ENCODE peak calls at places on chromosomes 5 and 9, in seven cellular contexts. G is osteocyte, O is prostate gland, M is fibroblast of lung, S is A549, T is AG10803, A is tibial artery. I is an unnamed sample.
A peak's percentile ranks its signal among the peaks of the same experiment; 100 is the strongest.

GRCh38 chr5:64518784-64519183 is 13.0 kb downstream of the RGS7BP start:
- DNase-seq in O (no peak), T (no peak), G (no peak), S (no peak), A (no peak), M (no peak), I (no peak)

GRCh38 chr9:127942152-127943010 is 4.7 kb upstream of the DPM2 start:
- DNase-seq in T (peak; percentile 68), O (peak; percentile 53), S (peak; percentile 76), A (peak; percentile 74), M (peak; percentile 75), G (no peak), I (peak; percentile 85)

GRCh38 chr5:34655354-34655991 is 655 bp upstream of the RAI14 start:
- DNase-seq in M (peak; percentile 77), T (peak; percentile 86), O (peak; percentile 70), A (peak; percentile 66), G (no peak), S (peak; percentile 74), I (no peak)

GRCh38 chr5:53792338-53792737 is 231.9 kb downstream of the NDUFS4 start:
- DNase-seq in G (no peak), M (no peak), O (no peak), S (no peak), A (no peak), T (no peak), I (no peak)

GRCh38 chr9:113184509-113184908 is 33.7 kb downstream of the SLC31A2 start:
- DNase-seq in S (no peak), O (no peak), M (no peak), T (peak; percentile 1), G (no peak), A (no peak), I (no peak)

GRCh38 chr9:110115341-110115820 is 92.6 kb downstream of the C9orf152 start:
- DNase-seq in S (no peak), T (peak; percentile 55), O (no peak), G (no peak), M (peak; percentile 86), A (no peak), I (peak; percentile 52)

GRCh38 chr5:67248703-67249589 is 52.3 kb upstream of the CD180 start:
- DNase-seq in T (peak; percentile 23), M (peak; percentile 63), G (no peak), S (no peak), O (peak; percentile 93), A (no peak), I (no peak)

GRCh38 chr5:133415506-133415905 is 196.8 kb downstream of the FSTL4 start:
- DNase-seq in M (no peak), S (no peak), T (no peak), O (no peak), G (no peak), A (no peak), I (no peak)

GRCh38 chr9:84419203-84419602 is 78.6 kb upstream of the SLC28A3 start:
- DNase-seq in O (no peak), G (no peak), M (no peak), A (no peak), S (no peak), T (no peak), I (no peak)

GRCh38 chr5:93150311-93151012 is 430.6 kb downstream of the NR2F1-AS1 start:
- DNase-seq in S (peak; percentile 3), G (no peak), M (no peak), T (no peak), A (no peak), O (no peak), I (no peak)

GRCh38 chr9:71740199-71740598 is 28.1 kb downstream of the CEMIP2 start:
- DNase-seq in A (no peak), M (no peak), G (no peak), S (peak; percentile 49), O (no peak), T (no peak), I (no peak)

GRCh38 chr5:453725-454481 is 10.9 kb downstream of the EXOC3 start:
- DNase-seq in G (no peak), O (no peak), M (no peak), S (no peak), T (no peak), A (peak; percentile 16), I (no peak)

GRCh38 chr5:134018154-134018985 is 13.6 kb upstream of the VDAC1 start:
- DNase-seq in T (no peak), O (no peak), G (no peak), A (no peak), S (peak; percentile 92), M (no peak), I (no peak)

GRCh38 chr9:133088146-133088750 is 26.5 kb downstream of the CEL start:
- DNase-seq in A (no peak), G (no peak), T (no peak), O (no peak), M (no peak), S (no peak), I (no peak)

GRCh38 chr9:132160802-132161742 is 786 bp upstream of the NTNG2 start:
- DNase-seq in G (no peak), A (peak; percentile 41), O (no peak), S (peak; percentile 68), M (peak; percentile 74), T (peak; percentile 68), I (peak; percentile 64)

GRCh38 chr5:163609910-163610309 is 104.5 kb downstream of the MAT2B start:
- DNase-seq in T (no peak), G (no peak), M (no peak), A (no peak), O (no peak), S (no peak), I (no peak)

GRCh38 chr9:130984476-130984875 is 24.5 kb upstream of the LAMC3 start:
- DNase-seq in T (no peak), O (no peak), M (no peak), A (no peak), G (no peak), S (no peak), I (no peak)

GRCh38 chr5:32458799-32459400 is 14.4 kb upstream of the ZFR start:
- DNase-seq in T (no peak), G (no peak), M (no peak), S (no peak), A (no peak), O (no peak), I (no peak)

GRCh38 chr5:143850050-143850713 is 38.2 kb downstream of the HMHB1 start:
- DNase-seq in O (no peak), A (no peak), M (no peak), S (peak; percentile 18), T (peak; percentile 42), G (no peak), I (no peak)

GRCh38 chr5:1385395-1386273 is 40.7 kb upstream of the CLPTM1L start:
- DNase-seq in S (peak; percentile 55), A (peak; percentile 80), O (peak; percentile 87), G (no peak), M (peak; percentile 38), T (peak; percentile 40), I (peak; percentile 89)

DNA sequence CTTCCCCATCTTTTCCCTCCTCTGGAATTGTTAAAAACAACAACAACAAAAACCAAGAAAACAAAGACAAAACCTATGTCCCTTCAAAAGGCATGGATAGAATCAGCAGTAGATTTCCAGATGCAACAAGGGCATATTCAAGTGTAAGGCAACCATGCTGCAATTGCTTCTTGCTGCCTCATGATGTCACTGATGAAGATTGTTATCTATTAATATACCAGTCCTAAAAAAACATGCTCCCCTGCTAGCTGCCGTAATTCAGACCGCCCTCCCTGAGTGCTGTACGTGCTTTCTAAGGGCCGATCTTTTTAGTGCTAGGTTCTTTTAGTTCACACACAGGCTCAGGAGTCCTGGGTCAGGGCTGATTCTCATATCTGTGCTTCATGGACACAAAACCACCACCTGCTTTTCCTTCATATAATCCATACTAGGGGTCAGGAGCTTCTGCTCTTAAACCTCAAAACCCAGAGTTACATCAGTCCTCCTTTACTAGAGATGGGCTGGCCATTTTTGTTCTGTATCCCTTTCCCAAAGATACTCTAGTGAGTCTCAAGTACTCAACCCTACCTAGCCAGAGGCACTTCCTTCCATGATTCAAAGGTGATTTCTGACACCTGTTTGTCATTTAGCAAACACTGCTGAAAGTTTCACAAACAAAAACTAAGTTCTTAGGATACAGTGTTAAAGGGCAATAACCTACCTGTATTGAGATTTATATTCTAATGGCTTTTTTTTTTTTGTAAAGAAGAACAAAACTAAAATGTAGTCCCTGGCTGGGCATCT is 82.1 kb downstream of the GIN1 start:
- DNase-seq in M (peak; percentile 10), S (no peak), T (no peak), A (no peak), O (no peak), G (no peak), I (no peak)
- TF ChIP-seq CTCF in M (no peak), S (no peak), T (no peak), A (no peak), O (no peak), G (no peak), I (no peak)

GRCh38 chr9:124766815-124767554 is 4.1 kb downstream of the NR6A1 start:
- DNase-seq in M (no peak), S (no peak), T (no peak), O (no peak), G (no peak), A (no peak), I (no peak)

GRCh38 chr9:124765439-124765835 is 5.7 kb downstream of the NR6A1 start:
- DNase-seq in T (no peak), G (no peak), S (no peak), O (no peak), M (no peak), A (no peak), I (no peak)

GRCh38 chr9:124766326-124766725 is 4.8 kb downstream of the NR6A1 start:
- DNase-seq in T (no peak), S (no peak), M (no peak), G (no peak), O (no peak), A (no peak), I (no peak)

GRCh38 chr9:124762633-124763032 is 8.5 kb downstream of the NR6A1 start:
- DNase-seq in T (no peak), A (no peak), G (no peak), M (no peak), O (no peak), S (no peak), I (no peak)

GRCh38 chr9:124764774-124765438 is 6.2 kb downstream of the NR6A1 start:
- DNase-seq in T (peak; percentile 31), M (peak; percentile 40), G (no peak), S (peak; percentile 53), O (no peak), A (no peak), I (no peak)
- TF ChIP-seq CTCF in T (peak; percentile 50), M (peak; percentile 42), G (peak; percentile 50), S (peak; percentile 50), O (no peak), A (peak; percentile 11), I (peak; percentile 31)

GRCh38 chr5:6675784-6676499 is 37.3 kb upstream of the TENT4A start:
- DNase-seq in M (no peak), S (peak; percentile 11), A (no peak), G (no peak), T (no peak), O (no peak), I (no peak)
- TF ChIP-seq CTCF in M (no peak), S (no peak), A (no peak), G (no peak), T (peak; percentile 12), O (no peak), I (no peak)

DNA sequence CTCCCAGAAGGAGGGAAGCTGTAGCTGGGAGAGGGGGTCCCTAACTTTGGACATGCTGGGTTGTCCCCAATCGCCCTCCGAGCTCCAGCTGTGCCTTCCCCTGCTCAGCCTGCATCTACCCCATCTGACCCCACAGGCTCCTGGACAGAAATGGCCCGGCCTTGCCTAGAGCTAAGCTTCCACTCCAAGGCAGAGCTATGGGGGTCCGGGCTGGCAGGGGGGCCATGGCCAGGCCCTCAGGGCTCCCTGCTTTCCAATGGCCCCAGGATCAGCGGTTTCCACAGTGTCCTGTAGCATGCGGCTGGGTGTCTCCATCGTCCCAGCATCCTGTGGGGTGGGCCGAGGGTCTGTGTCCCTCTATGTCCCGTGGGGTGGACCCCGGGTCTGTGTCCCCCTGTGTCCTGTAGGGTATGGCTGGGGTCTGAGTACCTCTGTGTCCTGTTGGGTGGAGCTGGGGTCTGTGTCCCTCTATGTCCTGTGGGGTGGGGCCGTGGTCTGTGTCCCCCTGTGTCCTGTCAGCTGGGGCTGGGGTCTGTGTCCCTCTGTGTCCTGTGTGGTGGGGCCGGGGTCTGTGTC is 130.6 kb downstream of the RXRA start:
- DNase-seq in S (no peak), O (no peak), T (no peak), A (no peak), M (no peak), G (no peak), I (no peak)
- TF ChIP-seq CTCF in S (no peak), O (no peak), T (peak; percentile 31), A (no peak), M (peak; percentile 7), G (no peak), I (no peak)